ENCODE peak calls at places on chromosomes 12 and 14, in four cellular contexts. One of them, this sample, is unnamed.

GRCh38 chr14:100846309-100846859 is 20.5 kb downstream of the MEG3 start:
- DNase-seq in Panc1: no peak
- DNase-seq in GM04504: no peak
- DNase-seq in psoas muscle: no peak
- DNase-seq in this sample: no peak

GRCh38 chr12:110776410-110776809 is 33.7 kb upstream of the PPP1CC start:
- DNase-seq in psoas muscle: no peak
- DNase-seq in GM04504: no peak
- DNase-seq in Panc1: no peak
- DNase-seq in this sample: no peak

GRCh38 chr12:71799105-71799504 is 40.5 kb upstream of the TBC1D15 start:
- DNase-seq in psoas muscle: no peak
- DNase-seq in Panc1: no peak
- DNase-seq in GM04504: peak
- DNase-seq in this sample: no peak

GRCh38 chr14:57293851-57294837 is 25.4 kb downstream of the AP5M1 start:
- DNase-seq in GM04504: no peak
- DNase-seq in psoas muscle: no peak
- DNase-seq in Panc1: no peak
- DNase-seq in this sample: no peak

GRCh38 chr12:1093166-1093751 is 102.2 kb downstream of the ERC1 start:
- DNase-seq in Panc1: no peak
- DNase-seq in psoas muscle: no peak
- DNase-seq in GM04504: peak
- DNase-seq in this sample: peak

GRCh38 chr12:58161773-58162172 is 220.4 kb downstream of the ATP23 start:
- DNase-seq in psoas muscle: no peak
- DNase-seq in Panc1: no peak
- DNase-seq in GM04504: no peak
- DNase-seq in this sample: no peak

GRCh38 chr12:73973486-73973885 is 564.1 kb upstream of the ATXN7L3B start:
- DNase-seq in psoas muscle: no peak
- DNase-seq in Panc1: no peak
- DNase-seq in GM04504: no peak
- DNase-seq in this sample: no peak

GRCh38 chr14:81323621-81324400 is 76.3 kb downstream of the STON2 start:
- DNase-seq in psoas muscle: no peak
- DNase-seq in Panc1: no peak
- DNase-seq in GM04504: no peak
- DNase-seq in this sample: peak

GRCh38 chr12:103524238-103524875 is 28.6 kb upstream of the C12orf42 start:
- DNase-seq in Panc1: no peak
- DNase-seq in psoas muscle: no peak
- DNase-seq in GM04504: no peak
- DNase-seq in this sample: no peak

GRCh38 chr12:40104461-40105264 is 1.2 kb downstream of the SLC2A13 start:
- DNase-seq in Panc1: no peak
- DNase-seq in psoas muscle: no peak
- DNase-seq in GM04504: no peak
- DNase-seq in this sample: no peak

GRCh38 chr14:105151838-105152793 is 16.5 kb downstream of the JAG2 start:
- DNase-seq in psoas muscle: peak
- DNase-seq in Panc1: no peak
- DNase-seq in GM04504: no peak
- DNase-seq in this sample: no peak

GRCh38 chr12:80201908-80202307 is 102.6 kb downstream of the OTOGL start:
- DNase-seq in GM04504: no peak
- DNase-seq in Panc1: no peak
- DNase-seq in psoas muscle: no peak
- DNase-seq in this sample: no peak

GRCh38 chr12:16300222-16300621 is 22.7 kb upstream of the SLC15A5 start:
- DNase-seq in psoas muscle: no peak
- DNase-seq in GM04504: no peak
- DNase-seq in Panc1: no peak
- DNase-seq in this sample: no peak

GRCh38 chr12:98151105-98151504 is 364.3 kb upstream of the TMPO start:
- DNase-seq in psoas muscle: no peak
- DNase-seq in GM04504: no peak
- DNase-seq in Panc1: no peak
- DNase-seq in this sample: no peak

GRCh38 chr14:39607978-39608377 is 175.7 kb upstream of the FBXO33 start:
- DNase-seq in psoas muscle: no peak
- DNase-seq in GM04504: no peak
- DNase-seq in Panc1: no peak
- DNase-seq in this sample: no peak

GRCh38 chr12:6250343-6250742 is 50.1 kb downstream of the CD9 start:
- DNase-seq in psoas muscle: no peak
- DNase-seq in Panc1: no peak
- DNase-seq in GM04504: no peak
- DNase-seq in this sample: no peak

GRCh38 chr14:105499256-105500035 is 8.4 kb downstream of the TEDC1 start:
- DNase-seq in psoas muscle: no peak
- DNase-seq in Panc1: no peak
- DNase-seq in GM04504: no peak
- DNase-seq in this sample: no peak

GRCh38 chr12:19963972-19964371 is 404.4 kb upstream of the PDE3A start:
- DNase-seq in psoas muscle: no peak
- DNase-seq in GM04504: no peak
- DNase-seq in Panc1: no peak
- DNase-seq in this sample: no peak

GRCh38 chr14:31229638-31230229 is 22.1 kb upstream of the HECTD1 start:
- DNase-seq in psoas muscle: peak
- DNase-seq in Panc1: peak
- DNase-seq in GM04504: peak
- DNase-seq in this sample: peak

GRCh38 chr14:39232554-39233415 is 930 bp upstream of the MIA2 start:
- DNase-seq in Panc1: no peak
- DNase-seq in GM04504: peak
- DNase-seq in psoas muscle: no peak
- DNase-seq in this sample: no peak

GRCh38 chr12:39144613-39145061 is 239.2 kb upstream of the CPNE8 start:
- DNase-seq in Panc1: no peak
- DNase-seq in psoas muscle: no peak
- DNase-seq in GM04504: no peak
- DNase-seq in this sample: no peak

GRCh38 chr12:87779858-87780498 is 249.2 kb downstream of the C12orf50 start:
- DNase-seq in Panc1: no peak
- DNase-seq in GM04504: no peak
- DNase-seq in psoas muscle: no peak
- DNase-seq in this sample: no peak

GRCh38 chr12:32944195-32944594 is 47.6 kb upstream of the PKP2 start:
- DNase-seq in psoas muscle: no peak
- DNase-seq in GM04504: no peak
- DNase-seq in Panc1: no peak
- DNase-seq in this sample: no peak

GRCh38 chr12:76113800-76114757 is 29.6 kb upstream of the NAP1L1 start:
- DNase-seq in Panc1: no peak
- DNase-seq in psoas muscle: no peak
- DNase-seq in GM04504: no peak
- DNase-seq in this sample: no peak

GRCh38 chr12:103012884-103013283 is 55.4 kb downstream of the ASCL1 start:
- DNase-seq in GM04504: no peak
- DNase-seq in Panc1: no peak
- DNase-seq in psoas muscle: no peak
- DNase-seq in this sample: no peak

GRCh38 chr14:51317373-51317772 is 77.3 kb downstream of the TMX1 start:
- DNase-seq in Panc1: no peak
- DNase-seq in psoas muscle: no peak
- DNase-seq in GM04504: no peak
- DNase-seq in this sample: no peak

GRCh38 chr14:69951935-69952334 is 72.7 kb downstream of the SMOC1 start:
- DNase-seq in psoas muscle: no peak
- DNase-seq in GM04504: no peak
- DNase-seq in Panc1: no peak
- DNase-seq in this sample: no peak

GRCh38 chr12:118098911-118099671 is 4.7 kb downstream of the VSIG10 start:
- DNase-seq in GM04504: no peak
- DNase-seq in psoas muscle: no peak
- DNase-seq in Panc1: no peak
- DNase-seq in this sample: no peak

GRCh38 chr12:57247041-57247440 is 3.9 kb downstream of the STAC3 start:
- DNase-seq in GM04504: no peak
- DNase-seq in psoas muscle: no peak
- DNase-seq in Panc1: no peak
- DNase-seq in this sample: no peak

GRCh38 chr14:50804181-50804721 is 26.7 kb downstream of the NIN start:
- DNase-seq in Panc1: no peak
- DNase-seq in psoas muscle: no peak
- DNase-seq in GM04504: peak
- DNase-seq in this sample: no peak

GRCh38 chr14:28097585-28097984 is 669.0 kb upstream of the FOXG1 start:
- DNase-seq in Panc1: no peak
- DNase-seq in GM04504: no peak
- DNase-seq in psoas muscle: no peak
- DNase-seq in this sample: no peak

GRCh38 chr14:101408077-101408831 is 153.0 kb upstream of the DIO3 start:
- DNase-seq in psoas muscle: no peak
- DNase-seq in GM04504: peak
- DNase-seq in Panc1: no peak
- DNase-seq in this sample: no peak

GRCh38 chr14:68549966-68550705 is 242.7 kb downstream of the ZFP36L1 start:
- DNase-seq in Panc1: no peak
- DNase-seq in psoas muscle: no peak
- DNase-seq in GM04504: no peak
- DNase-seq in this sample: no peak

GRCh38 chr12:116529048-116529447 is 30.1 kb upstream of the MAP1LC3B2 start:
- DNase-seq in psoas muscle: no peak
- DNase-seq in Panc1: no peak
- DNase-seq in GM04504: peak
- DNase-seq in this sample: no peak

This sample was measured in HCT116.